ENCODE peak calls at places on chromosomes 12 and 14, in eight cellular contexts. K is Caki2; Y is stimulated activated CD8-positive, alpha-beta memory T cell treated with anti-CD3 and anti-CD28 coated beads, Interleukin-15, amount 100 ng/mL, for 24 hours; I is T-helper 2 cell treated with Interferon-gamma antibody and Interleukin-4, amounts not matched to agents 5 μg/mL and 100 μg/mL, for 36 hours; Q is left lobe of liver; P is naive B cell; S is NCI-H1092 treated with DMSO at 0.1 percent for 48 hours; Z is left cardiac atrium. C is an unnamed sample.

GRCh38 chr14:99654235-99655000 is 9.5 kb downstream of the HHIPL1 start:
- DNase-seq in Y (no peak), Z (peak; percentile 58), S (no peak), K (peak; percentile 54), I (no peak), Q (no peak), P (no peak), C (peak; percentile 68)

GRCh38 chr12:100578923-100579322 is 5.4 kb downstream of the GAS2L3 start:
- DNase-seq in Y (no peak), I (no peak), S (no peak), Z (no peak), Q (no peak), P (no peak), K (no peak), C (no peak)

GRCh38 chr12:91781114-91781513 is 364.5 kb downstream of the BTG1 start:
- DNase-seq in P (no peak), I (no peak), Q (no peak), Y (no peak), S (no peak), K (no peak), Z (no peak), C (no peak)

GRCh38 chr12:51666696-51667095 is 75.7 kb downstream of the SCN8A start:
- DNase-seq in Z (no peak), S (no peak), Q (no peak), P (no peak), Y (no peak), I (no peak), K (no peak), C (no peak)

GRCh38 chr14:50380455-50380854 is 16.2 kb downstream of the CDKL1 start:
- DNase-seq in K (no peak), I (no peak), Y (no peak), Q (no peak), S (no peak), Z (no peak), P (no peak), C (no peak)

GRCh38 chr12:15963271-15963670 is 52.1 kb downstream of the DERA start:
- DNase-seq in I (no peak), K (peak; percentile 45), Q (no peak), P (no peak), S (no peak), Z (no peak), Y (no peak), C (no peak)

GRCh38 chr14:51931308-51931707 is 58.0 kb upstream of the RTRAF start:
- DNase-seq in Z (no peak), S (no peak), Y (no peak), K (no peak), P (no peak), I (no peak), Q (no peak), C (no peak)

GRCh38 chr12:99067171-99067785 is 422.2 kb downstream of the APAF1 start:
- DNase-seq in Q (peak; percentile 57), S (no peak), I (no peak), Y (no peak), P (no peak), Z (no peak), K (no peak), C (no peak)

GRCh38 chr12:99627459-99627858 is 20.1 kb upstream of the GARIN6 start:
- DNase-seq in S (no peak), Z (no peak), P (no peak), Y (no peak), I (no peak), Q (no peak), K (no peak), C (no peak)

GRCh38 chr12:27501956-27502562 is 21.9 kb upstream of the PPFIBP1 start:
- DNase-seq in I (peak; percentile 38), S (no peak), K (no peak), Y (no peak), Q (no peak), Z (no peak), P (no peak), C (no peak)

GRCh38 chr12:13204428-13204827 is 7.9 kb downstream of the EMP1 start:
- DNase-seq in K (no peak), P (no peak), S (no peak), Y (no peak), I (no peak), Q (no peak), Z (no peak), C (no peak)

GRCh38 chr12:58293308-58293983 is 352.1 kb downstream of the ATP23 start:
- DNase-seq in P (no peak), I (no peak), S (no peak), Q (no peak), Y (no peak), Z (no peak), K (no peak), C (no peak)

GRCh38 chr12:124738636-124739467 is 124.8 kb downstream of the SCARB1 start:
- DNase-seq in K (no peak), Z (no peak), S (no peak), Q (no peak), Y (no peak), I (no peak), P (no peak), C (no peak)

GRCh38 chr14:65131176-65131765 is 29.0 kb upstream of the MAX start:
- DNase-seq in Y (no peak), I (no peak), S (no peak), K (peak; percentile 14), Q (no peak), Z (no peak), P (no peak), C (no peak)

GRCh38 chr14:27078176-27078575 is 480.3 kb upstream of the NOVA1 start:
- DNase-seq in Z (no peak), Q (no peak), P (no peak), I (no peak), Y (no peak), K (peak; percentile 59), S (no peak), C (no peak)

GRCh38 chr14:24310666-24311604 is at the start of gene LTB4R:
- DNase-seq in K (peak; percentile 36), I (peak; percentile 63), Q (peak; percentile 91), Z (peak; percentile 82), Y (no peak), P (peak; percentile 80), S (no peak), C (no peak)

GRCh38 chr12:24742378-24742777 is 206.5 kb downstream of the BCAT1 start:
- DNase-seq in Y (no peak), Z (no peak), S (no peak), K (no peak), Q (no peak), P (peak; percentile 68), I (no peak), C (no peak)

GRCh38 chr12:31118831-31119530 is 45.3 kb downstream of the DDX11 start:
- DNase-seq in K (no peak), I (no peak), P (peak; percentile 25), Q (no peak), S (peak; percentile 64), Z (peak; percentile 32), Y (no peak), C (no peak)

GRCh38 chr14:78448483-78449094 is 278.4 kb downstream of the NRXN3 start:
- DNase-seq in K (peak; percentile 11), I (peak; percentile 13), Z (peak; percentile 25), Q (peak; percentile 57), S (peak; percentile 66), P (no peak), Y (no peak), C (peak; percentile 35)

GRCh38 chr12:10197879-10198278 is 14.8 kb upstream of the GABARAPL1 start:
- DNase-seq in K (no peak), I (no peak), P (no peak), Y (no peak), Q (no peak), Z (no peak), S (no peak), C (no peak)

GRCh38 chr12:64669270-64669842 is 59.1 kb downstream of the RASSF3 start:
- DNase-seq in Y (no peak), I (peak; percentile 40), K (peak; percentile 65), S (peak; percentile 33), Q (peak; percentile 72), P (peak; percentile 56), Z (peak; percentile 55), C (no peak)

GRCh38 chr12:70719084-70719483 is 81.9 kb upstream of the PTPRB start:
- DNase-seq in P (no peak), K (no peak), Y (no peak), S (no peak), Z (peak; percentile 33), I (no peak), Q (no peak), C (no peak)

GRCh38 chr14:21264025-21264801 is 5.0 kb downstream of the HNRNPC start:
- DNase-seq in I (no peak), Z (no peak), Y (no peak), K (peak; percentile 40), P (no peak), S (no peak), Q (no peak), C (no peak)

GRCh38 chr14:68473794-68474193 is 319.1 kb downstream of the ZFP36L1 start:
- DNase-seq in S (no peak), P (no peak), Z (no peak), I (no peak), K (no peak), Y (no peak), Q (no peak), C (no peak)

C was measured in D721Med.